ENCODE peak calls at places on chromosome 2, in six cellular contexts. One of them, this sample, is unnamed.

GRCh38 chr2:96342085-96342484 is 6.5 kb downstream of the NCAPH start:
- DNase-seq in H1: no peak
- DNase-seq in HepG2: peak; percentile 67
- DNase-seq in K562: no peak
- DNase-seq in GM12878: no peak
- DNase-seq in GM12891: no peak
- DNase-seq in this sample: no peak

GRCh38 chr2:26429779-26430654 is 28.3 kb downstream of the DRC1 start:
- DNase-seq in H1: no peak
- DNase-seq in K562: no peak
- DNase-seq in GM12891: no peak
- DNase-seq in HepG2: no peak
- DNase-seq in GM12878: no peak
- DNase-seq in this sample: no peak

GRCh38 chr2:208363485-208363884 is 43.1 kb upstream of the PTH2R start:
- DNase-seq in GM12878: peak; percentile 23
- DNase-seq in GM12891: no peak
- DNase-seq in H1: no peak
- DNase-seq in HepG2: no peak
- DNase-seq in K562: no peak
- DNase-seq in this sample: no peak

GRCh38 chr2:67841711-67842110 is 221.1 kb downstream of the C1D start:
- DNase-seq in GM12878: no peak
- DNase-seq in H1: no peak
- DNase-seq in HepG2: no peak
- DNase-seq in GM12891: no peak
- DNase-seq in K562: no peak
- DNase-seq in this sample: no peak

GRCh38 chr2:32011566-32011960 is 755 bp upstream of the MEMO1 start:
- DNase-seq in HepG2: no peak
- DNase-seq in H1: no peak
- DNase-seq in K562: no peak
- DNase-seq in GM12878: no peak
- DNase-seq in GM12891: no peak
- DNase-seq in this sample: no peak

GRCh38 chr2:151525872-151526271 is 116.2 kb downstream of the RIF1 start:
- DNase-seq in H1: no peak
- DNase-seq in GM12878: no peak
- DNase-seq in GM12891: no peak
- DNase-seq in HepG2: no peak
- DNase-seq in K562: no peak
- DNase-seq in this sample: no peak

GRCh38 chr2:53448591-53448990 is 319.0 kb upstream of the CHAC2 start:
- DNase-seq in H1: no peak
- DNase-seq in HepG2: no peak
- DNase-seq in GM12878: no peak
- DNase-seq in K562: no peak
- DNase-seq in GM12891: no peak
- DNase-seq in this sample: no peak

GRCh38 chr2:60351802-60352201 is 201.7 kb downstream of the BCL11A start:
- DNase-seq in GM12891: no peak
- DNase-seq in GM12878: no peak
- DNase-seq in HepG2: no peak
- DNase-seq in H1: no peak
- DNase-seq in K562: no peak
- DNase-seq in this sample: no peak

GRCh38 chr2:51628953-51629352 is 597.0 kb upstream of the NRXN1 start:
- DNase-seq in K562: no peak
- DNase-seq in GM12891: no peak
- DNase-seq in GM12878: no peak
- DNase-seq in HepG2: no peak
- DNase-seq in H1: no peak
- DNase-seq in this sample: no peak

GRCh38 chr2:42725657-42726056 is 38.3 kb downstream of the OXER1 start:
- DNase-seq in GM12878: no peak
- DNase-seq in K562: no peak
- DNase-seq in GM12891: no peak
- DNase-seq in H1: no peak
- DNase-seq in HepG2: no peak
- DNase-seq in this sample: no peak

GRCh38 chr2:17300141-17300540 is 218.1 kb downstream of the RAD51AP2 start:
- DNase-seq in GM12878: no peak
- DNase-seq in K562: no peak
- DNase-seq in H1: no peak
- DNase-seq in HepG2: no peak
- DNase-seq in GM12891: no peak
- DNase-seq in this sample: no peak

GRCh38 chr2:240325654-240326031 is 109.8 kb upstream of the GPC1 start:
- DNase-seq in K562: no peak
- DNase-seq in H1: no peak
- DNase-seq in HepG2: no peak
- DNase-seq in GM12891: no peak
- DNase-seq in GM12878: no peak
- DNase-seq in this sample: no peak

DNA sequence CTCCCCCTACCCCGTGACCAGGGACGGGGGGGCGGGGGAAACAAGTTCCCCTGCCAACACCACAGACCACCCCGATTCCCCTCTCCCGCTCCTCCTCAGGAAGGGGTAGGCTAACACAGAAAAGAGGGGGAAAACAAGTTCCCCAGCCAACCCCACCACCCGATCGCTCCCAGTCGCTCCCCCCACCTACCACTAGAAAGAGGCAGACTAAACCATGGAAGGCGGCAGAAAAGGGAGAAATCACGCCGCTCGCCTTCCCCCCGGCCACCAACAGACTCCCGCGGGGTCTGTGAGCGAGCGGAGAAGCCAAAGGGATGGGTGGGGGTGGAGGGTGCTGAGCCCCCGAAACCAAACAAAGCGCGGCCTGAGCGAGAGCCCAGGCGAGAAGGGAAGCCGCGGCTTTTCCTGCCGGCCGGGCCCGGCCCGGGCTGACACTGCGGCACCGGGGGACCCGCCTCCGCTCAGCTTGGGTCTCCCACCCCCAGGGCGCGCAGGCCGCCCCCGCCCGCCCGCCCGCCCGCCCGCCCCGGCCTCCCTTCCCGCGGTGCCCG is 1.3 kb downstream of the FBXO11 start:
- DNase-seq in K562: peak; percentile 42
- DNase-seq in GM12878: no peak
- DNase-seq in H1: no peak
- DNase-seq in GM12891: peak; percentile 20
- DNase-seq in HepG2: peak; percentile 19
- DNase-seq in this sample: peak; percentile 19
- TF ChIP-seq POLR2A in K562: no peak
- TF ChIP-seq POLR2A in GM12878: no peak
- TF ChIP-seq POLR2A in H1: no peak
- TF ChIP-seq POLR2A in GM12891: no peak
- TF ChIP-seq POLR2A in HepG2: no peak
- TF ChIP-seq POLR2A in this sample: peak; percentile 21

DNA sequence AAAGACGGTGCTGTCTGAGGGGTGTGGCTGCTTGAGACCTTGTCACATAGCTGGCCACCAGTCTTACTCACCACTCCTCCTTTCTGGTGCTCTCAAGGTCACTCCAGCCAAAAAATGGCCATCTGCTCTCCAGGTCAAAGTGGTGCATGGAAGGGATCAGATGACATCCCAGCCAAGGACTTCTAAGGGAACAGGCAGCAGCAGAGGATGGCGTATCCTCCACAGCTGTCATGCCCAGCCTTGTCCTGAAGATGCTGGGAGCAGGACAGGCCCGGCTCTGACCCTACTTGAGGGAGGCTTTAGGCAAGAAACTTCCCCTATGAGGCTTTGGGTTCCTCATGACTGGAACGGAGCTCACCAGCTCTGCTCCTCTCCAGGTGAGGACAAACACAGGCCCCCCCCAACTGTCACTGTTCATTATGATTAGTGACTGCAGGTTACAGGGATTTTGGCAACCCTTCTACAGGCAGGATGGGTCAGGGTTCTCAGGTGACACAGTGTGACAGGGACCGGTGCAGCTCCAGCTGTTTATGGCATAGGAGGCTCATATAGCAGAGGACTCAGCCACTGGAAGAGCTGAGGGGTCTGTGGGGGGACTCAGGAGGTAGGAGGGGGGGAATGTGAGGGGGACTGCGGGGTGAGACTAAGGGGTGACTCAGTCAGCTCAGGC is 13.5 kb downstream of the PTMA start:
- DNase-seq in K562: no peak
- DNase-seq in GM12891: no peak
- DNase-seq in H1: no peak
- DNase-seq in HepG2: no peak
- DNase-seq in GM12878: no peak
- DNase-seq in this sample: no peak
- TF ChIP-seq POLR2AphosphoS5 in K562: no peak
- TF ChIP-seq POLR2AphosphoS5 in GM12891: no peak
- TF ChIP-seq POLR2AphosphoS5 in H1: no peak
- TF ChIP-seq POLR2AphosphoS5 in HepG2: no peak
- TF ChIP-seq POLR2AphosphoS5 in GM12878: no peak
- TF ChIP-seq POLR2AphosphoS5 in this sample: no peak

DNA sequence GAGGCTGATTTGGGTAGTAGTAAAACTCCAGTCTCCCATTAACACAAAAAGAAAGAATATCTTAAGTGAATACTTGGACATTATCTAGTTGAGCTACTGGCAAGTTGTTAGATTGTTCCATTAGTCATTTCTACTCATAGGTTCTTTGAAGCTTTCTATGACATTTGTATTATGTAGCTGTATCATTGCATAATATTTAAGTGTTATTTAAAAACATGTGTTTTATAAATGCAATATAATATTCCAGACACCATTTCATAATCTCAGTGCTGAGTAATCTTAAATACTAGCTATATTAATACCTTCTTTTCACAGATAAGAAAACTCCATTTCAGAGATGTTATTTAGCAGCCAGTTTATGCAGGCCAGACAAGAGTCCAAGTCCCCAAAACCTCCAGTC is 271.9 kb downstream of the NCKAP5 start:
- DNase-seq in GM12878: no peak
- DNase-seq in K562: no peak
- DNase-seq in H1: no peak
- DNase-seq in GM12891: no peak
- DNase-seq in HepG2: no peak
- DNase-seq in this sample: no peak
- TF ChIP-seq TAF1 in GM12878: no peak
- TF ChIP-seq TAF1 in K562: no peak
- TF ChIP-seq TAF1 in H1: no peak
- TF ChIP-seq TAF1 in GM12891: no peak
- TF ChIP-seq TAF1 in HepG2: no peak
- TF ChIP-seq TAF1 in this sample: no peak

DNA sequence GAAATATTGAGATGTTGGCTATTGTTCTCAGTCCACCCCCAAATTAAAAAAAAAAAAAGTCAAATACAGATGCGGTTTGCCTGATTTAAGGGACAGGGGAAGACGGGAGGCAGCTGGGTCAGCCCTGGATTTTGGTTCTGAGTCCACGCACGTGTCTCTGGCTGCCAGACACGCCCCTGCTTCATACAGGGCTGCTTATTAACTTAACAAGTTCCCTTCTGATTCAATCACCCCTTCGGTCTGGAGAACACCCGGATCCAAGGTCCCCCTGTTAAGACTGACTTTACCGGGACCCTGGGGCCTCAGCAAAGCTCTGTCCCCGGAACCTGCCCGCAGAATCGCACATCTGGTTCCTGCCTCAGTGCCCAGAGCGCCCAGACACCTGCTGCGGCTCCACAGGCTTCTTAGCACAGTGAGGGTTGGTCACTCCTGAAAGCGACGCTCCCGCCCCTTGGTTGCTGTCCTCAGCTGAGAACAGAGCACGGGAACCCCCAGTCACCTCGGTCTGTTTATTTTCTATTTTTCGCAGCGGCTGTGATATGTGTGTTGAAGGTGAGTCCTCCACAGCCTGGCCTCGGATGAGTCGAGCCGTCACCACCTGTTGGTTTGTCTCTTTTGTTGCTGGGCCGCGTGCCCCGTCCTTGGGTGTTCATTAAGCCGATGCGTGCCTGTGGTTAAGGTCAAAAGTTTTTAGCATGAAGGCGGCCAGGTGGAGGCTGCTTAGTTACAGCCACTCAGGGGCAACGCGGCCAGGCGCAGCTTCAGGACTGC is 57.2 kb downstream of the RTP5 start:
- DNase-seq in GM12891: no peak
- DNase-seq in GM12878: no peak
- DNase-seq in HepG2: peak; percentile 61
- DNase-seq in K562: no peak
- DNase-seq in H1: no peak
- DNase-seq in this sample: no peak
- TF ChIP-seq POLR2A in GM12891: no peak
- TF ChIP-seq POLR2A in GM12878: no peak
- TF ChIP-seq POLR2A in HepG2: no peak
- TF ChIP-seq POLR2A in K562: no peak
- TF ChIP-seq POLR2A in H1: no peak
- TF ChIP-seq POLR2A in this sample: no peak

GRCh38 chr2:64718250-64718866 is 64.6 kb upstream of the SERTAD2 start:
- DNase-seq in HepG2: peak; percentile 20
- DNase-seq in K562: no peak
- DNase-seq in GM12891: no peak
- DNase-seq in H1: no peak
- DNase-seq in GM12878: no peak
- DNase-seq in this sample: no peak
- TF ChIP-seq POLR2AphosphoS5 in HepG2: no peak
- TF ChIP-seq POLR2AphosphoS5 in K562: no peak
- TF ChIP-seq POLR2AphosphoS5 in GM12891: no peak
- TF ChIP-seq POLR2AphosphoS5 in H1: no peak
- TF ChIP-seq POLR2AphosphoS5 in GM12878: no peak
- TF ChIP-seq POLR2AphosphoS5 in this sample: no peak

GRCh38 chr2:112031473-112031872 is 23.6 kb upstream of the TMEM87B start:
- DNase-seq in H1: no peak
- DNase-seq in HepG2: no peak
- DNase-seq in GM12891: no peak
- DNase-seq in GM12878: no peak
- DNase-seq in K562: no peak
- DNase-seq in this sample: no peak

GRCh38 chr2:112034924-112035323 is 20.1 kb upstream of the TMEM87B start:
- DNase-seq in H1: no peak
- DNase-seq in HepG2: no peak
- DNase-seq in GM12891: no peak
- DNase-seq in K562: no peak
- DNase-seq in GM12878: no peak
- DNase-seq in this sample: no peak

GRCh38 chr2:112032615-112033457 is 22.2 kb upstream of the TMEM87B start:
- DNase-seq in GM12891: no peak
- DNase-seq in H1: no peak
- DNase-seq in HepG2: no peak
- DNase-seq in GM12878: no peak
- DNase-seq in K562: no peak
- DNase-seq in this sample: no peak

GRCh38 chr2:112031916-112032582 is 23.0 kb upstream of the TMEM87B start:
- DNase-seq in H1: no peak
- DNase-seq in HepG2: no peak
- DNase-seq in GM12891: no peak
- DNase-seq in K562: no peak
- DNase-seq in GM12878: no peak
- DNase-seq in this sample: no peak

DNA sequence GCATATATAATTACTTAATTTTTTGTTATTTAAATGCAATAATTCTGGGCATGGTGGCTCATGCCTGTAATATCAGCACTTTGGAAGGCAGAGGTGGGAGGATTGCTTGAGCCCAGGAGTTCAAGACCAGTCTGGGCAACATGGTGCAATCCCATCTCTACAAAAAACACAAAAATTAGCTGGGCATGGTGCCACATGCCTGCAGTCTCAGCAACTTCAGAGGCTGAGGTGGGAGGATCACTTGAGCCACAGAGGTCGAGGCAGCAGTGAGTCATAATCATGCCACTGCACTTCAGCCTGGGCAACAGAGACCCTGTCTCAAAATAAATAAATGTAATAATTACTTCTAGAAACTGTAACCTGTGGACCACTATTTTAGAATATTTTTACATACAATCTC is 21.5 kb upstream of the TMEM87B start:
- DNase-seq in GM12891: no peak
- DNase-seq in HepG2: no peak
- DNase-seq in K562: no peak
- DNase-seq in GM12878: no peak
- DNase-seq in H1: no peak
- DNase-seq in this sample: no peak
- TF ChIP-seq TAF1 in GM12891: no peak
- TF ChIP-seq TAF1 in HepG2: no peak
- TF ChIP-seq TAF1 in K562: no peak
- TF ChIP-seq TAF1 in GM12878: no peak
- TF ChIP-seq TAF1 in H1: no peak
- TF ChIP-seq TAF1 in this sample: no peak